ENCODE peak calls at places on chromosomes 12 and 14, in four cellular contexts. P, A, V and T are unnamed samples.

GRCh38 chr14:55477680-55478079 is 37.3 kb upstream of the TBPL2 start:
- DNase-seq in P (peak; percentile 50), A (no peak), V (peak; percentile 2), T (peak; percentile 40)

GRCh38 chr12:116882742-116883141 is 1.5 kb upstream of the HRK start:
- DNase-seq in P (no peak), A (no peak), V (peak; percentile 77), T (no peak)

GRCh38 chr14:54688229-54688628 is 121.3 kb downstream of the SAMD4A start:
- DNase-seq in P (no peak), A (no peak), V (no peak), T (no peak)

GRCh38 chr12:53820503-53820902 is 68.7 kb upstream of the CISTR start:
- DNase-seq in P (no peak), A (no peak), V (peak; percentile 58), T (no peak)

GRCh38 chr12:115932073-115932472 is 345.4 kb downstream of the MED13L start:
- DNase-seq in P (no peak), A (no peak), V (no peak), T (no peak)

GRCh38 chr14:95835331-95835730 is 41.3 kb upstream of the TUNAR start:
- DNase-seq in P (no peak), A (no peak), V (no peak), T (no peak)

GRCh38 chr14:92471919-92472318 is 41.7 kb upstream of the RIN3 start:
- DNase-seq in P (no peak), A (no peak), V (peak; percentile 83), T (peak; percentile 76)

GRCh38 chr14:102764220-102764671 is 13.0 kb upstream of the TRAF3 start:
- DNase-seq in P (no peak), A (no peak), V (no peak), T (no peak)

GRCh38 chr12:14430394-14430986 is 65.0 kb downstream of the ATF7IP start:
- DNase-seq in P (no peak), A (no peak), V (no peak), T (no peak)

GRCh38 chr12:47366203-47366978 is 286.6 kb upstream of the AMIGO2 start:
- DNase-seq in P (no peak), A (no peak), V (no peak), T (no peak)

GRCh38 chr12:78651755-78652154 is 212.8 kb upstream of the SYT1 start:
- DNase-seq in P (no peak), A (no peak), V (no peak), T (no peak)

GRCh38 chr14:24395609-24396580 is 2.9 kb upstream of the NYNRIN start:
- DNase-seq in P (no peak), A (no peak), V (no peak), T (no peak)

GRCh38 chr12:18552829-18553228 is 185.0 kb downstream of the PLCZ1 start:
- DNase-seq in P (no peak), A (no peak), V (no peak), T (no peak)

GRCh38 chr12:88325076-88325827 is 183.1 kb downstream of the TMTC3 start:
- DNase-seq in P (no peak), A (no peak), V (peak; percentile 95), T (peak; percentile 65)

GRCh38 chr12:89225401-89225800 is 126.9 kb downstream of the DUSP6 start:
- DNase-seq in P (no peak), A (no peak), V (peak; percentile 94), T (no peak)

GRCh38 chr12:109664402-109664801 is 49.2 kb upstream of the FAM222A start:
- DNase-seq in P (no peak), A (no peak), V (no peak), T (no peak)

GRCh38 chr14:103308717-103309616 is 25.1 kb upstream of the EIF5 start:
- DNase-seq in P (no peak), A (no peak), V (no peak), T (no peak)

GRCh38 chr12:524167-524951 is 64.6 kb downstream of the B4GALNT3 start:
- DNase-seq in P (no peak), A (no peak), V (no peak), T (no peak)

GRCh38 chr12:64006211-64006610 is 161.7 kb downstream of the SRGAP1 start:
- DNase-seq in P (no peak), A (no peak), V (peak; percentile 69), T (no peak)

GRCh38 chr12:22687677-22688076 is 62.7 kb downstream of the ETNK1 start:
- DNase-seq in P (no peak), A (no peak), V (peak; percentile 84), T (peak; percentile 51)

GRCh38 chr14:34036319-34036761 is 85.5 kb upstream of the EGLN3 start:
- DNase-seq in P (no peak), A (no peak), V (no peak), T (no peak)

GRCh38 chr12:132143328-132144071 is 619 bp downstream of the DDX51 start:
- DNase-seq in P (no peak), A (no peak), V (no peak), T (no peak)

GRCh38 chr12:95304673-95305198 is 87.1 kb downstream of the VEZT start:
- DNase-seq in P (no peak), A (no peak), V (peak; percentile 53), T (no peak)

GRCh38 chr14:103686831-103687485 is 28.3 kb downstream of the XRCC3 start:
- DNase-seq in P (no peak), A (no peak), V (peak; percentile 73), T (peak; percentile 53)

GRCh38 chr12:117236456-117237001 is 46.3 kb upstream of the FBXO21 start:
- DNase-seq in P (peak; percentile 71), A (peak; percentile 64), V (peak; percentile 62), T (no peak)

GRCh38 chr12:109951751-109952150 is 44.4 kb downstream of the GIT2 start:
- DNase-seq in P (peak; percentile 29), A (no peak), V (peak; percentile 83), T (peak; percentile 34)

GRCh38 chr12:121796855-121797751 is 3.6 kb upstream of the RHOF start:
- DNase-seq in P (peak; percentile 92), A (peak; percentile 97), V (peak; percentile 90), T (no peak)

GRCh38 chr14:92867246-92867925 is 55.6 kb upstream of the CHGA start:
- DNase-seq in P (no peak), A (no peak), V (no peak), T (no peak)

GRCh38 chr12:25761356-25761755 is 197.1 kb upstream of the RASSF8 start:
- DNase-seq in P (no peak), A (no peak), V (no peak), T (no peak)

GRCh38 chr14:33647385-33647786 is 303.5 kb downstream of the EGLN3 start:
- DNase-seq in P (no peak), A (no peak), V (peak; percentile 99), T (peak; percentile 85)

GRCh38 chr12:65966852-65967593 is 142.7 kb downstream of the HMGA2 start:
- DNase-seq in P (no peak), A (no peak), V (peak; percentile 29), T (no peak)

GRCh38 chr12:29611906-29612305 is 114.4 kb upstream of the OVCH1 start:
- DNase-seq in P (peak; percentile 11), A (no peak), V (peak; percentile 92), T (peak; percentile 66)

GRCh38 chr12:3543826-3544225 is 52.8 kb downstream of the PRMT8 start:
- DNase-seq in P (no peak), A (no peak), V (no peak), T (no peak)

GRCh38 chr14:58947816-58948440 is 240.5 kb upstream of the DAAM1 start:
- DNase-seq in P (no peak), A (no peak), V (peak; percentile 38), T (no peak)

GRCh38 chr12:25052191-25053020 is 103.5 kb upstream of the BCAT1 start:
- DNase-seq in P (peak; percentile 15), A (no peak), V (peak; percentile 31), T (no peak)

GRCh38 chr14:86933460-86933859 is 1059.5 kb downstream of the GALC start:
- DNase-seq in P (no peak), A (no peak), V (no peak), T (no peak)

DNA sequence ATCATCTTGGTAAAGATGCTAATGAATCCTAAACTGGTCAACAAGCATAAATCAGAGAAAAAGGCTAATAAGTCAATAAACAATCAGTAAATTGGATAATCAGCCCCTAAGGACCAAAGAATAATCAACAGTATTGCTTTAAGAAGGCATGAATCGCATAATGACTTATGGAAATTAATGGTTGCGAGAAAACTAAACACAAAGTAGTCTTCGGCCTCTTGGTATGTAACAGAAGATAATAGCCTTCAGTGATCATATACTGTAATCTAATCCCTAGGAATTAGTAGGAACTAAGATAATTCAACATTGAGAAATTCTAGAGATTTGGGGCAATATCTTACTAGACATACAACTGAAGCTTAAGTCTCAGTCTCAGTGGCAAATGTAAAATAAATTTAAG is 122.1 kb downstream of the PRKCH start:
- DNase-seq in P (no peak), A (no peak), V (no peak), T (no peak)
- H3K4me3 ChIP-seq in P (no peak overlapping the region), A (no peak overlapping the region), V (no peak overlapping the region), T (no peak overlapping the region)

GRCh38 chr12:32535260-32535999 is 136.1 kb downstream of the FGD4 start:
- DNase-seq in P (peak; percentile 88), A (peak; percentile 81), V (peak; percentile 84), T (peak; percentile 55)
- H3K4me3 ChIP-seq in P (peak overlapping the region; percentile 57), A (peak overlapping the region; percentile 53), V (peak overlapping the region; percentile 44), T (no peak overlapping the region)

DNA sequence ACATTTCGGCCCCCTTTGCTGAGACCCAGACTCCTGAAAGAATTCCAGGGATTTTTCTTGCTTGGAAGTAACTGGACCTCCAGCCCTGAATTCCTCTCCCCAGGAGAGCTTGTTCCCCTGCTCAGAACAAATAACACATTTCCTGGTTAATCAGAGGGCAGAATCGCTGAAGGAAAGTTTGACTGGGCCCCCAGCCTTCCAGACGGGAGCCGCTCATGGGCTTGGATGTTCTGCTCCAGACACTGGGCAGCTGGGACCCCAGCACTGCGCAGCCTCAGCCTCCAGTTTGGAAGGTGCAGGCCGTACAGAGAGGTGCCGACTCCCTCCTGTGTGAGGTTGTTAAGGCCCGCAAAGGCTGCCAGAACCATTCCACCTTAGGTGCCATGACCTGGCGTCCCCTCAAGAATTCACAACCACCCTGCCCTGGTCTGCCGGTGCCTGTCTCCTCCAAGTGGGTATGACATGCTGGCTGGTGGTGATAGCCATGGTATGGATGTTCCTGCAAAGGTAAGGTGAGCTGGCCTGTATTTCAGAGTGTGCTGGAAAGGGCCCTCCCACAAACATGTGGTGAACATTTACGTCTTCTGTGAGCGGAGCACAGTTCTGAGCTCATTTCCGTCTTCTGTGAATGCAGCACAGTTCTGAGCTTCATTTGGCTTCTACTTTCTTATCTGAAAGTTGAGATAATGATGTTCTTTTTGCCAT is 5.1 kb upstream of the LTBP2 start:
- DNase-seq in P (no peak), A (no peak), V (peak; percentile 74), T (no peak)
- H3K4me3 ChIP-seq in P (no peak overlapping the region), A (no peak overlapping the region), V (no peak overlapping the region), T (no peak overlapping the region)

DNA sequence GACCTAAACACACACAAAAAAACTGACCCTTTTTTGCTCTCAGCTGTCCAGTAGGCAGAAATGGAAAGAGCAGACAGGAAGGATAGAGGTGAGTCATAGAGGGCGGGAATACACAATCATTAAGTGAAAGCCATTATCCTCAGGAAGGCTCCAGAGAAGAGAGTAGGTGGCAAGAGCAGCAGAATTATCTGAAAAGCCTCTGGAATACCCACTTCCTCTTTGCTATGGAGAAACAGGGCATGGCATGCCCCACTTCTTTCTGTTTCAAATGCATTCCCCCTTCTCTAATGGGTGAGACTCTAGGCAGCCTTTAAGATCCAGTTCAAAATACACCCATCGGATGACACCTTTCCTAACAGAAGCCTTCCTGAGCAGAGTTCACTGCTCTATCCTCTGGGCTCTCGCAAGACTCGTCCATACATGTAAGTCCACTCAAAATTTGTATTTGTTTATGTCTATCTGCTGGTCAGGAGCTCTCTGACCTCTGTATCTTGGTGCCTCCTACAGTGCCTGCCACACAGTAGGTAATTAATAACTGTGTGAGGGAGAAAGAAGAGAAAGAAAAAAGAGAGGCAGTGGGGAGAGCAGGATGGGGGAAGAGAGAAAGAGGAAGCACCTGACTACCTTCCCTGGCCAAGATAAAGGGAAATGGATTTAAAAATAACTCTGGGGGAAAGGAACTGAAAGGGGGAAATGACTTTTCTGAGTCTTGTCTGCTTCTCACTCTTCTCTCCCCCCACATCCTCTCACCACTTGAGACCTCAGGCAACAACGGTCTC is 8.5 kb downstream of the KLHL33 start:
- DNase-seq in P (no peak), A (no peak), V (peak; percentile 61), T (no peak)
- H3K4me3 ChIP-seq in P (no peak overlapping the region), A (no peak overlapping the region), V (no peak overlapping the region), T (no peak overlapping the region)